ENCODE peak calls at places on chromosomes 2 and 18, in five cellular contexts. N is GM23248, I is trophoblast cell, G is HL-60, M is A673. E is an unnamed sample.

GRCh38 chr2:199471443-199472057 is 13.8 kb upstream of the SATB2 start:
- DNase-seq in M (peak), I (peak), N (peak), G (peak), E (no peak)

GRCh38 chr18:44568343-44568742 is 112.3 kb upstream of the SETBP1 start:
- DNase-seq in I (peak), G (no peak), N (no peak), M (no peak), E (peak)

GRCh38 chr18:56825312-56825711 is 174.2 kb downstream of the WDR7 start:
- DNase-seq in M (no peak), G (no peak), I (no peak), N (no peak), E (no peak)

GRCh38 chr2:88115825-88116518 is 11.9 kb downstream of the FABP1 start:
- DNase-seq in G (no peak), I (no peak), N (no peak), M (no peak), E (no peak)

GRCh38 chr2:238857929-238858328 is 10.0 kb downstream of the TWIST2 start:
- DNase-seq in G (peak), N (peak), I (no peak), M (no peak), E (no peak)

GRCh38 chr18:9810994-9811393 is 74.8 kb upstream of the TXNDC2 start:
- DNase-seq in I (no peak), N (no peak), M (peak), G (no peak), E (no peak)

GRCh38 chr2:130387804-130388203 is 31.9 kb downstream of the PTPN18 start:
- DNase-seq in M (no peak), G (no peak), I (no peak), N (no peak), E (no peak)

GRCh38 chr2:235054497-235054896 is 102.7 kb downstream of the SH3BP4 start:
- DNase-seq in N (no peak), M (no peak), I (no peak), G (no peak), E (no peak)

GRCh38 chr2:62913311-62913710 is 137.3 kb upstream of the OTX1 start:
- DNase-seq in G (no peak), N (no peak), I (no peak), M (no peak), E (no peak)

GRCh38 chr2:105118960-105119359 is 81.1 kb downstream of the MRPS9 start:
- DNase-seq in G (no peak), M (no peak), N (no peak), I (no peak), E (no peak)

GRCh38 chr2:28035816-28036215 is 145.3 kb downstream of the BABAM2 start:
- DNase-seq in N (no peak), M (no peak), I (no peak), G (no peak), E (no peak)

GRCh38 chr2:191296083-191297006 is 51.1 kb downstream of the MYO1B start:
- DNase-seq in G (no peak), M (no peak), I (no peak), N (peak), E (no peak)

GRCh38 chr2:60998628-60999545 is 18.6 kb upstream of the PEX13 start:
- DNase-seq in N (peak), M (peak), G (no peak), I (no peak), E (peak)

GRCh38 chr2:69046221-69046662 is 33.3 kb downstream of the ANTXR1 start:
- DNase-seq in I (no peak), M (no peak), N (peak), G (no peak), E (peak)

GRCh38 chr2:214934006-214934405 is 124.5 kb upstream of the BARD1 start:
- DNase-seq in G (no peak), N (peak), M (no peak), I (peak), E (no peak)

GRCh38 chr18:64271264-64271663 is 122.4 kb upstream of the LINC00305 start:
- DNase-seq in N (no peak), I (no peak), G (no peak), M (peak), E (no peak)

GRCh38 chr2:46865181-46865970 is 50.2 kb downstream of the MCFD2 start:
- DNase-seq in I (no peak), G (no peak), M (no peak), N (no peak), E (no peak)

GRCh38 chr2:3594493-3595281 is at the start of gene COLEC11:
- DNase-seq in I (no peak), G (no peak), M (no peak), N (no peak), E (no peak)

GRCh38 chr2:172285010-172285621 is 142.3 kb upstream of the ITGA6 start:
- DNase-seq in M (peak), I (no peak), N (peak), G (peak), E (peak)

GRCh38 chr2:7272180-7272579 is 355.0 kb downstream of the RNF144A start:
- DNase-seq in I (no peak), N (peak), M (no peak), G (no peak), E (peak)

GRCh38 chr2:222899413-222900181 is 38.8 kb downstream of the ACSL3 start:
- DNase-seq in G (no peak), M (no peak), N (no peak), I (peak), E (no peak)
- H3K27ac ChIP-seq in G (no peak), M (no peak), N (no peak), I (peak), E (peak)

DNA sequence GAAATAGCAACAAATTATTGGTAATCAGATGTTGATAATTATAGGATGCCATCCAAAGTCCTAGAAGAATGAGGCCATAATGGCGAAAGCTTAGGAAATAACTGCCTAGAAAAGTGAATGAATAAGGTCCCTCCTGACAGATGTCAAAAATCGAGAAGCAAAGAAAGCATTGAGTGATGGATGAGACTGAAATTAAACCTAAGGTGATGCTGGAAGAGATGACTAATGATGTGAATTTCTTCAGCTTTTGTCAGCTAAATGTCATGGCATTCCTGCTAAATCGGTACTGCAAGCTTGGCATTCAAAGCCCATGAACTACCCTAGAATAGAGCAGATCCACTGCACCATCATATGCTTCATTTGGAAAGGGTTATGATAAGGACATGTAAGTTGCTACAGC is 74.8 kb upstream of the RGPD4 start:
- DNase-seq in I (no peak), N (no peak), G (no peak), M (no peak), E (no peak)
- H3K27ac ChIP-seq in I (no peak), N (no peak), G (no peak), M (no peak), E (no peak)

GRCh38 chr2:217953011-217953481 is 49.7 kb downstream of the TNS1 start:
- DNase-seq in M (no peak), N (no peak), G (no peak), I (no peak), E (no peak)

GRCh38 chr2:217952409-217952808 is 50.4 kb downstream of the TNS1 start:
- DNase-seq in M (no peak), G (no peak), I (no peak), N (no peak), E (no peak)

GRCh38 chr2:217951091-217951490 is 51.7 kb downstream of the TNS1 start:
- DNase-seq in G (no peak), N (peak), M (no peak), I (no peak), E (no peak)

GRCh38 chr2:217950401-217950871 is 52.4 kb downstream of the TNS1 start:
- DNase-seq in I (no peak), N (no peak), G (no peak), M (no peak), E (no peak)

DNA sequence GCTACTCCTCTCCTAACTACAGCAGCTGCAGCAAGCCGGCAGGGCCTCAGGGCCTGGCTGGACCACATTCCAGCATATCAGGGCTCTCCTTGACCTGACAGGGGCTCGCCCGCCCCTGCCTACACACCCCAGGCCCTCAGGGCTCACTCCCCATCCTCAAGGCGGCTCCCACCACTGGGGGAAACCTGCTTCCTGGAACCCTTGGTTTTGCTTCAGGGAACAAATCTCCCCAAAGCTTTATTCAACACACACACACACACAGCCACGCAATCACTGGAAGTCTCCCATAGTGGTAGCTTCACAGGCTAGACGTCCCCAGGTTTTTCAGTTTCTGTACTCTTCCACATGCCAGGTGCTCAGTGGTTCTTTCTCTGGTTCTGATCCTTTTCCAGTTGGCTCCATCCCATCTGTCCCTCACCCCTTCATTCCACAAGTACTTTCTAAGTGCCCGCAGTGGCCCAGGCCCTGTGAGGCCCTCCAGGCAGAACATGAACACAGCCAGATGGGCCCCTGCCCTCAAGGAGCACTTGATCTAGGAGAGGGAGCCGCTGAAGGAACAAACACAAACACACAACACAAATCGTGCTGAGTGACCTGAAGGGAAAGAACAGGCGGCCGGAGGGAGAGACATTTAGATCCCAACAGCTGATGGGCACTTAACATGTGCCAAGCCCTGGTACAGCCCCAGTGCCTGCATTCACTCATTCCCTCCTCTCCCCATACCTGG is 51.1 kb downstream of the TNS1 start:
- DNase-seq in I (peak), M (no peak), G (no peak), N (no peak), E (no peak)
- H3K27ac ChIP-seq in I (no peak), M (no peak), G (no peak), N (no peak), E (no peak)

GRCh38 chr2:118496467-118496866 is 351.0 kb downstream of the EN1 start:
- DNase-seq in M (no peak), N (no peak), G (no peak), I (no peak), E (no peak)

GRCh38 chr2:118495278-118495677 is 352.2 kb downstream of the EN1 start:
- DNase-seq in M (no peak), N (no peak), G (no peak), I (no peak), E (peak)

GRCh38 chr2:118492335-118492734 is 355.1 kb downstream of the EN1 start:
- DNase-seq in I (no peak), M (peak), N (no peak), G (peak), E (peak)

GRCh38 chr2:118498943-118499342 is 348.5 kb downstream of the EN1 start:
- DNase-seq in I (no peak), N (no peak), G (no peak), M (no peak), E (no peak)

DNA sequence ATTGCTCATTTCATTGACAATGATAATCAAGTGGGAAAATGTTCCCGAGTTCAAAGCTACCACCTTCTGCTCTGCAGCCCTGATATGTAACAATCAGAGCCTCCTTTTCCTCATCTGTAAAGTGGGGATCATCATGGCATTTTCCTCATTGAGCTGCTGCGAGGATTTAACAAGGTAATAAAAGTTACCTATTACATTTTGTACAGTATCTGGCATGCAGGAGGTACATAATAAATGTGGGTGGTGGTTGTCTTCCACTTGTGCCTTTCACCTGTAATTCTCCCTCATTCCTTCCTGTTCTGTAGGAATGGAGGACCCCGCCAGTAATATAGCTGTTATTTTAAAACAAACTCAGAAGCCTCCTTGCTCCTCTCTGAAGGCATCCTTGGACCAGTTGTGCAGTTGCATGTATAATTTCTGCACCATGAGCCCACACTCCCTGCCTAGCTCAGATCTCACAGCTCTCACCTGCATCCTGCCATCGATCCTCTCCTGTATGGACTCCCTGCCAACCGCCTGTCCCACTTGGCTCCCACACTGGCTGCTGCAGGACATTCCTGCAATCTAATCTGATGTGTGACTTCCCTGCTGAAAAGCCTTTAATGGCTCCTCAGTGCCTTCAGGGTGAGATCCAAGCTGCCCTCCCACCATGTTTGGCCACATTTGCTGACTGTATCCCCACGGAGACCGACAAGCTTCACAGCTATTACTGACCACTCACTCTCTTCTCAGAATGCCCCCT is 350.4 kb downstream of the EN1 start:
- DNase-seq in G (no peak), N (no peak), I (no peak), M (no peak), E (no peak)
- H3K27ac ChIP-seq in G (no peak), N (no peak), I (no peak), M (no peak), E (no peak)

GRCh38 chr2:97732436-97733340 is 19.3 kb downstream of the ZAP70 start:
- DNase-seq in G (no peak), N (no peak), M (no peak), I (no peak), E (no peak)

GRCh38 chr2:97733341-97734035 is 20.1 kb downstream of the ZAP70 start:
- DNase-seq in I (no peak), M (no peak), N (no peak), G (no peak), E (no peak)

GRCh38 chr2:97734061-97734912 is 20.9 kb downstream of the ZAP70 start:
- DNase-seq in I (no peak), G (no peak), M (no peak), N (no peak), E (no peak)

GRCh38 chr2:97730245-97730644 is 16.9 kb downstream of the ZAP70 start:
- DNase-seq in M (no peak), G (no peak), N (no peak), I (no peak), E (peak)

DNA sequence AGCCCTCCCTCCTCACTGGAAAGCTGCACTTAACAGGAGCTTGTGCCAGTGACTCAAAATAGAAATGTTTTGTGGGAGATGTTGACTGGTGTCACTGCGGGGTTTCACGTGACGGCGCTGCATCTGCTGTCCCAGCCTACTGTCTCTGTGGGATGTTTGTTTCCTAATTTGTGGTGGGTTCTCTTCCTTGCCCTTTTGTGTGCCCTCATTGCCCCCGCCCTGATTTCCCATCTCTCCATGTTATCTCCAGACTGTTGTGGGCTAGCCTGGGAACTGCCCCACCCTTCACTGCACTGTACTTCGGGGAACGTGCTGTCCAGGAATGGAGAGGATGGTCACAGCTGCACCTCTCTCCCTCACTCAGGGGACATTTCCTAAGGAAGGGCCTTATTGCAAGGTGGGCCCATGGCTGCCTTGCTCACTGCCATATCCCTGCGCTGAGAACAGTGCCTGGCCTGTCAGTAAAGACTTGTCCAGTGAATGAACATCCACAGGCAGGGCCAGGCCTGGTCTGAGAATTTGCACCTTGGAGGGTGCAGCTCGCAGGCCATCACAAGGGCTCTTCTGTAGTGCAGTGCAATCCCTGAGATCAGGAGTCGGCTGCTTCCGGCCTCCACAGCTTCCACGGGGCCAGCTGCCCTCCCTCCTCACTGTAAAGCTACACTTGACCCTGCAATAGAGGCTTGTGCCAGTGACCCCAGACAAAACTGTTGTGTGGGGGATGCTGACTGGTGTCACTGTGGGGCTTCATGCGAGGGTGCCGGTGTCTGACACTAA is 18.1 kb downstream of the ZAP70 start:
- DNase-seq in I (no peak), M (no peak), G (no peak), N (no peak), E (no peak)
- H3K27ac ChIP-seq in I (no peak), M (no peak), G (no peak), N (no peak), E (no peak)

GRCh38 chr2:39667142-39667880 is 1.6 kb downstream of the TMEM178A start:
- DNase-seq in I (no peak), N (no peak), M (no peak), G (no peak), E (no peak)

GRCh38 chr2:39665811-39666488 is at the start of gene TMEM178A:
- DNase-seq in M (peak), N (peak), G (no peak), I (no peak), E (no peak)

GRCh38 chr2:39664898-39665591 is 672 bp upstream of the TMEM178A start:
- DNase-seq in G (no peak), I (no peak), M (no peak), N (no peak), E (no peak)

GRCh38 chr2:39667881-39668276 is 2.2 kb downstream of the TMEM178A start:
- DNase-seq in M (no peak), N (no peak), I (no peak), G (no peak), E (no peak)

DNA sequence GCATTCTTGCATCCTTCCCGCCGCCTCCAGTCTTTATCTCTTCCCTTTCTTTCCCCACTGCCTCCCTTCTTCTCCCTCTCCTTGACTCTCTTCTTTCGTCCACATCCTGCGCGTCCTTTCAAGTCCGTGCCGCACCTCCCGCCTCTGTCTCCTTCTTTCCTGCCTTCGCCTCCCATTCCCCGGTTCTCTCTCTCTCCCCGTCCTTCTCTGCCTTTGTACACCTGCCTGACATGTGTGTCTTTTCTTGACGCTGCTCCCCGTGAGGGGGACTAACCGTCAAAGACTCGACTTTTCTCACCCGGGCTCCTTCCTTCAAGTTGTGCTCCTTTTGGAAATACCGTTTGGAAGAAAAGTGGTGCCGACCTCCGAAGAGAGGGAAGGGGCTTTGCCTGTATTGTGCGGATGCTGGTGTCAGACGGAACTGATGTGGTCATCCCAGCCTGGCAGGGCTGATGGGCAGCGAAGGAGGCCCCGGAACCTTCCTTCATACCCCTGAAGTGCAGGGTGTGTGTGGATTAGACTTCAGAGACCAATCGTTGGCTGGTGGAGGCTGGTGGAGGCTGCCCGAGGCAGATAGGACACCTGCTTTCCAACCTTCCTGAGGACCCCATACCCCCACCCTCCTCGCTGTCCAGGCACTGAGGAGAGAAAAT is 898 bp downstream of the TMEM178A start:
- DNase-seq in N (peak), G (no peak), I (no peak), M (peak), E (no peak)
- H3K27ac ChIP-seq in N (no peak), G (no peak), I (no peak), M (no peak), E (no peak)

GRCh38 chr2:197237720-197238370 is 72.7 kb downstream of the ANKRD44 start:
- DNase-seq in M (no peak), N (no peak), I (no peak), G (no peak), E (no peak)
- H3K27ac ChIP-seq in M (no peak), N (no peak), I (no peak), G (peak), E (no peak)